ENCODE peak calls at places on chromosomes 7 and 10, in nine cellular contexts. W is Calu3, H is ovary, V is right atrium auricular region, R is foreskin fibroblast, D is right lobe of liver, J is bronchial epithelial cell, F is A549, M is astrocyte of the spinal cord. A is an unnamed sample.

GRCh38 chr10:3229815-3230214 is 57.2 kb upstream of the PITRM1 start:
- DNase-seq in W (no peak), H (no peak), V (no peak), R (no peak), D (no peak), J (peak; percentile 49), F (no peak), M (no peak), A (no peak)

GRCh38 chr7:131385039-131385605 is 57.4 kb downstream of the MKLN1 start:
- DNase-seq in W (no peak), H (no peak), V (no peak), R (no peak), D (no peak), J (no peak), F (no peak), M (peak; percentile 48), A (no peak)

GRCh38 chr10:36499696-36500095 is 625.7 kb upstream of the ANKRD30A start:
- DNase-seq in W (no peak), H (no peak), V (no peak), R (no peak), D (no peak), J (peak; percentile 54), F (no peak), M (no peak), A (no peak)

GRCh38 chr7:9945882-9946281 is 1027.8 kb upstream of the PHF14 start:
- DNase-seq in W (no peak), H (no peak), V (no peak), R (no peak), D (no peak), J (no peak), F (no peak), M (peak; percentile 6), A (no peak)

GRCh38 chr10:11901454-11902431 is 78.6 kb downstream of the PROSER2 start:
- DNase-seq in W (no peak), H (no peak), V (no peak), R (no peak), D (peak; percentile 92), J (peak; percentile 33), F (no peak), M (peak; percentile 8), A (no peak)

GRCh38 chr7:148664319-148664718 is 34.4 kb upstream of the CUL1 start:
- DNase-seq in W (no peak), H (no peak), V (peak; percentile 61), R (no peak), D (no peak), J (no peak), F (no peak), M (peak; percentile 79), A (peak; percentile 84)

GRCh38 chr7:47693161-47693740 is 111.3 kb upstream of the TNS3 start:
- DNase-seq in W (no peak), H (no peak), V (no peak), R (peak; percentile 45), D (no peak), J (peak; percentile 72), F (no peak), M (no peak), A (no peak)

GRCh38 chr10:2279666-2280065 is 542.3 kb upstream of the ADARB2 start:
- DNase-seq in W (no peak), H (no peak), V (no peak), R (no peak), D (no peak), J (no peak), F (no peak), M (no peak), A (no peak)

GRCh38 chr7:115477193-115477651 is 553.3 kb downstream of the TFEC start:
- DNase-seq in W (no peak), H (peak; percentile 14), V (no peak), R (no peak), D (no peak), J (no peak), F (no peak), M (peak; percentile 25), A (no peak)

DNA sequence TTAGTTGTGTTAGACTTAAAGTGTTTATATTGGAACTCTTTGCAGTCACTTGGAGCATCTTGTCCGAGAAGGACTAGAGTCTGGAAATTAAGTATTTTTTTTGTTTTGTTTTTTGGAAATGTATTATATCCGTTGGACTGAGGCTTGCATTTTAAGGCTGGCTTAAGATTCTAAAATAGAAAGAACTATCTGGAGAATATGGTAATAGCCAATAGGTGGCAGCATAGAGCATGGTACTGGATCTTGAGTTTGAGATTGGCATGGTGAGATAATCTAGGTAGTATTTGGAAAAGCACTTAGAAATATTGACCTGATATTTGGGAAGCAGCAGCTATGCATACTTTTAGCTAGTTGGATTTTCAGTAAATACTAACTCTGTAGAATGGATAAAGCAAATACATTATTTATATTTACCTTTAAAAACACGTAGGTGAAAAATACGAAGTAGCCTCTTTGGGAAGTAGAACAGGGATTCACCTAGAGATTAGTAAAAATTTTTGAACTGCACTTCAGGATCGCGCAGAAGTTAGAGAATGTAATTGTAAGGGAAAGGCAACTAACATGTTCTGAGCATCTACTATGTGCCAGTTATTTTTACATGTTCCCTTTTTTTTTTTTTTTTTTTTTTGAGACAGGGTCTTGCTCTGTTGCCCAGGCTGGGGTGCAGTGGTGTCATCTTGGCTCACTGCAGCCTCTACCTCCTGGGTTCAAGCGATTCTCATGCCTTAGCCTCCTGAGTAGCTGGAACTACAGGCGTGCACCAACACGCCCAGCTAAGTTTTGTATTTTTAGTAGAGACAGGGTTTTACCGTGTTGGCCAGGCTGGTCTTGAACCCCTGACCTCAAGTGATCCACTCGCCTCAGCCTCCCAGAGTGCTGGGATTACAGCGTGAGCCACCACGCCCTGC is 78.6 kb downstream of the LCOR start:
- DNase-seq in W (peak; percentile 19), H (no peak), V (no peak), R (peak; percentile 12), D (no peak), J (peak; percentile 54), F (peak; percentile 64), M (peak; percentile 38), A (no peak)
- TF ChIP-seq CTCF in W (peak; percentile 17), H (no peak), V (peak; percentile 44), R (peak; percentile 62), D (peak; percentile 82), J (peak; percentile 50), F (peak; percentile 59), M (peak; percentile 67), A (peak; percentile 57)

DNA sequence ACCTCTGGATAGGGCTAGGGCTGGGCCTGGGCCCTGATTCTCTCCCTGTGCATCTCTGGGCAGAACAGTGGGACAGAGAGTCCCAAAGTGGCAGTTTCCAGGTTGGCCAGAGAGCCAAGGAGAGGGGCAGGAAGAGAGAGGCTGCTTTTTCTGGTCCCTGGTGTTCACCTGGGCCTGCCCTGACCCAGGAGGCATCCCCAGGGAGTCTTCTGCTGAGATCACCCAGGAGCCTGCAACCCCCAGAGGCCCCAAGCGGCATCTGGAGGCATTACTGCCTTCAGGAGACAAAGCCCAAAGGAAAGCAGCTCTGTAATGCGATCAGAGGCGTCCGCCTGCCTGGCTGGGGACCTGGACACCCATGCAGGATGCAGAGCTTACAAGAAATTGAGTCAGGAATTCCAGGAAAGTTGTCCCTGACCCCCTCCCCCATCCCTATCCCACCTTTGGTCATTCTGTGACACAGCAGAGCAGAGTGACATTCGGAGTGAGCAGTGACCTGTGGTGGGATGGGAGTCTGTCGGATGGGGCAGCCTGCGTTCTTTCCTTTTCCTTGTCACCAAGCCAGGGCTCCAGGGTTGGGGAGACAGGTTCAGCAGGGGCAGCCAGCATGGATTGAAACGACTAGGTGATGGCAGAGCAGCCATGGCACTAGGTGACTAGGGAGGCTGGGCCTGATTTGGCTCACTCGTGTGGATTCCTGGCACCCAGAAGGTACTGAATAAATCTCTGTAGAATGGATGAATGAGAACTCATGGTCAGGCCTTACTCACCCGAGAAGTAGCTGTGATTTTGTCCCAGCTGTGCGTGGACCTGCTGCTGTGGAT is 10.4 kb downstream of the UNC5B start:
- DNase-seq in W (no peak), H (no peak), V (no peak), R (peak; percentile 60), D (peak; percentile 38), J (peak; percentile 25), F (no peak), M (peak; percentile 38), A (no peak)
- TF ChIP-seq CTCF in W (no peak), H (no peak), V (no peak), R (no peak), D (no peak), J (no peak), F (no peak), M (no peak), A (no peak)

GRCh38 chr7:50655490-50655889 is 90.3 kb upstream of the DDC start:
- DNase-seq in W (no peak), H (no peak), V (peak; percentile 43), R (no peak), D (no peak), J (no peak), F (no peak), M (no peak), A (no peak)

GRCh38 chr7:50657912-50658311 is 92.7 kb upstream of the DDC start:
- DNase-seq in W (no peak), H (no peak), V (peak; percentile 59), R (no peak), D (no peak), J (no peak), F (no peak), M (no peak), A (no peak)

GRCh38 chr7:50656141-50656895 is 91.1 kb upstream of the DDC start:
- DNase-seq in W (no peak), H (no peak), V (peak; percentile 58), R (peak; percentile 79), D (no peak), J (no peak), F (no peak), M (no peak), A (peak; percentile 76)

GRCh38 chr7:50658696-50659095 is 93.5 kb upstream of the DDC start:
- DNase-seq in W (no peak), H (no peak), V (peak; percentile 48), R (no peak), D (peak; percentile 74), J (no peak), F (no peak), M (no peak), A (no peak)

DNA sequence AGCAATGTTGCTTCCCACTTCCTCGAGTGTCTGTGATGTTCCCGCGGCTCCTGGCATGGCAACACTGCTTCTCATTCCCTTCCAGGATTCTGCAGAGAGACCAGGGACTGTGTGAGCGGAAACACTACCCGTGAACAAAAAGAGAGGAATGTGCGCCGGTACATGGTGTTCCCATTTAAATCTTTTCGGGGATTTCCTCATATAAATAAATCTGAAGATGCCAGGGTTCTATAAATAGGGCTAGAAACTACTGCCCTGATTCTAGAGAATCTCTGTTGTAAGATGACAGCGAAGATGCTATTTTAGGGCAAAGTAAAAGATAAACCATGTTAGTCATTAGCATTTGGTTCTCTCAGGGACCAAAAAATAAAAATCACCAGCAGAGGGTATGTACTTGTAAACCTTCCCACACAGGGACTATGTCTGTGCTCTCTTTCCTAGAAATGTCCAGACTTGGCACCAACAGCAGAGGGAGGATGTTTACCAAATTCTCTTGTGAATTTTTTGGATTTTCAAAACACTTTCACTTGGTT is 92.2 kb upstream of the DDC start:
- DNase-seq in W (no peak), H (peak; percentile 89), V (peak; percentile 93), R (peak; percentile 86), D (no peak), J (no peak), F (no peak), M (peak; percentile 57), A (no peak)
- TF ChIP-seq CTCF in W (no peak), H (peak; percentile 64), V (no peak), R (peak; percentile 12), D (peak; percentile 22), J (no peak), F (no peak), M (no peak), A (peak; percentile 36)

DNA sequence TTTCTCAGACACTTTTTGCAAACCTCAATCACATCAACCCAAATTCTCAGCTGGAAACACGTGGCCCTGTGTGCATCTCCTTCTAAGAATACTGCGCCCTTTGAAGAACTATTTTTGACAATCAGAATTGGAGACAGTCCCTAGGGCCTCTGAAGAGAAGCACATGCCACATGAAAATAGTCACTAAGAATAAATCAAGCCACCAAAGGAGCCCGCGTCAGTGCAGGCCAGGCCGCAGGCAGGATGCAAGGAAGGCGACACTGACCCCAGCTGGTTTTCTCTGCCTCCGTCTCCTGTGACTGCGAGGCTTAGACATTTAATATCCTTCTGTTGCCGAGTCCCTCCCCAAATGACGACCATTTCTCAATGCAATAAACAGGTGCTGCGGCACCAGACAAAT is 88.0 kb upstream of the ADAM12 start:
- DNase-seq in W (no peak), H (no peak), V (peak; percentile 47), R (no peak), D (no peak), J (no peak), F (no peak), M (peak; percentile 16), A (peak; percentile 66)
- TF ChIP-seq CTCF in W (no peak), H (no peak), V (no peak), R (no peak), D (no peak), J (no peak), F (no peak), M (no peak), A (no peak)